ENCODE peak calls at places on chromosomes 11 and 22, in nine cellular contexts. One of them, this sample, is unnamed.
A peak's percentile ranks its signal among the peaks of the same experiment; 100 is the strongest.

GRCh38 chr11:33391893-33392251 is 134.7 kb downstream of the HIPK3 start:
- DNase-seq in K562: no peak
- DNase-seq in transverse colon: no peak
- DNase-seq in HCT116: no peak
- DNase-seq in breast epithelium: no peak
- DNase-seq in suprapubic skin: no peak
- DNase-seq in stomach: no peak
- DNase-seq in prostate gland: no peak
- DNase-seq in sigmoid colon: no peak
- DNase-seq in this sample: no peak

GRCh38 chr11:75625970-75626691 is 42.7 kb downstream of the MAP6 start:
- DNase-seq in K562: no peak
- DNase-seq in transverse colon: no peak
- DNase-seq in HCT116: no peak
- DNase-seq in breast epithelium: no peak
- DNase-seq in suprapubic skin: no peak
- DNase-seq in stomach: no peak
- DNase-seq in prostate gland: no peak
- DNase-seq in sigmoid colon: no peak
- DNase-seq in this sample: no peak

GRCh38 chr11:113773092-113773415 is 438 bp downstream of the ZW10 start:
- DNase-seq in K562: peak; percentile 40
- DNase-seq in transverse colon: peak; percentile 29
- DNase-seq in HCT116: no peak
- DNase-seq in breast epithelium: no peak
- DNase-seq in suprapubic skin: no peak
- DNase-seq in stomach: peak; percentile 29
- DNase-seq in prostate gland: peak; percentile 35
- DNase-seq in sigmoid colon: peak; percentile 72
- DNase-seq in this sample: peak; percentile 11

GRCh38 chr22:22588485-22589164 is 29.6 kb upstream of the PRAME start:
- DNase-seq in K562: no peak
- DNase-seq in transverse colon: no peak
- DNase-seq in HCT116: no peak
- DNase-seq in breast epithelium: no peak
- DNase-seq in suprapubic skin: no peak
- DNase-seq in stomach: no peak
- DNase-seq in prostate gland: no peak
- DNase-seq in sigmoid colon: no peak
- DNase-seq in this sample: no peak

GRCh38 chr22:43848366-43849171 is 13.7 kb downstream of the SULT4A1 start:
- DNase-seq in K562: no peak
- DNase-seq in transverse colon: no peak
- DNase-seq in HCT116: peak; percentile 4
- DNase-seq in breast epithelium: peak; percentile 48
- DNase-seq in suprapubic skin: peak; percentile 40
- DNase-seq in stomach: no peak
- DNase-seq in prostate gland: no peak
- DNase-seq in sigmoid colon: peak; percentile 43
- DNase-seq in this sample: no peak

GRCh38 chr22:32164084-32164894 is 5.2 kb upstream of the C22orf42 start:
- DNase-seq in K562: no peak
- DNase-seq in transverse colon: no peak
- DNase-seq in HCT116: no peak
- DNase-seq in breast epithelium: no peak
- DNase-seq in suprapubic skin: no peak
- DNase-seq in stomach: no peak
- DNase-seq in prostate gland: no peak
- DNase-seq in sigmoid colon: no peak
- DNase-seq in this sample: peak; percentile 44

GRCh38 chr22:37435970-37436603 is 8.8 kb upstream of the ELFN2 start:
- DNase-seq in K562: no peak
- DNase-seq in transverse colon: no peak
- DNase-seq in HCT116: no peak
- DNase-seq in breast epithelium: no peak
- DNase-seq in suprapubic skin: no peak
- DNase-seq in stomach: no peak
- DNase-seq in prostate gland: no peak
- DNase-seq in sigmoid colon: no peak
- DNase-seq in this sample: no peak

GRCh38 chr11:3916962-3917361 is 61.5 kb downstream of the STIM1 start:
- DNase-seq in K562: no peak
- DNase-seq in transverse colon: peak; percentile 39
- DNase-seq in HCT116: no peak
- DNase-seq in breast epithelium: no peak
- DNase-seq in suprapubic skin: no peak
- DNase-seq in stomach: no peak
- DNase-seq in prostate gland: no peak
- DNase-seq in sigmoid colon: no peak
- DNase-seq in this sample: no peak

GRCh38 chr11:4704790-4705334 is 278 bp downstream of the MMP26 start:
- DNase-seq in K562: no peak
- DNase-seq in transverse colon: no peak
- DNase-seq in HCT116: no peak
- DNase-seq in breast epithelium: no peak
- DNase-seq in suprapubic skin: no peak
- DNase-seq in stomach: no peak
- DNase-seq in prostate gland: no peak
- DNase-seq in sigmoid colon: no peak
- DNase-seq in this sample: no peak

GRCh38 chr11:119085523-119085878 is 820 bp downstream of the HMBS start:
- DNase-seq in K562: peak; percentile 83
- DNase-seq in transverse colon: peak; percentile 35
- DNase-seq in HCT116: no peak
- DNase-seq in breast epithelium: no peak
- DNase-seq in suprapubic skin: no peak
- DNase-seq in stomach: no peak
- DNase-seq in prostate gland: no peak
- DNase-seq in sigmoid colon: no peak
- DNase-seq in this sample: no peak

GRCh38 chr22:24894220-24894975 is 52.1 kb downstream of the LHFPL7 start:
- DNase-seq in K562: peak; percentile 25
- DNase-seq in transverse colon: peak; percentile 87
- DNase-seq in HCT116: peak; percentile 89
- DNase-seq in breast epithelium: peak; percentile 89
- DNase-seq in suprapubic skin: no peak
- DNase-seq in stomach: peak; percentile 95
- DNase-seq in prostate gland: peak; percentile 96
- DNase-seq in sigmoid colon: peak; percentile 93
- DNase-seq in this sample: peak; percentile 69

GRCh38 chr11:65524010-65524746 is 705 bp upstream of the SCYL1 start:
- DNase-seq in K562: no peak
- DNase-seq in transverse colon: peak; percentile 46
- DNase-seq in HCT116: no peak
- DNase-seq in breast epithelium: no peak
- DNase-seq in suprapubic skin: no peak
- DNase-seq in stomach: no peak
- DNase-seq in prostate gland: no peak
- DNase-seq in sigmoid colon: peak; percentile 86
- DNase-seq in this sample: no peak

GRCh38 chr22:28973352-28973751 is 88.3 kb downstream of the C22orf31 start:
- DNase-seq in K562: no peak
- DNase-seq in transverse colon: no peak
- DNase-seq in HCT116: no peak
- DNase-seq in breast epithelium: no peak
- DNase-seq in suprapubic skin: no peak
- DNase-seq in stomach: no peak
- DNase-seq in prostate gland: no peak
- DNase-seq in sigmoid colon: no peak
- DNase-seq in this sample: no peak
- H3K4me3 ChIP-seq in K562: no peak overlapping the region
- H3K4me3 ChIP-seq in transverse colon: no peak overlapping the region
- H3K4me3 ChIP-seq in HCT116: no peak overlapping the region
- H3K4me3 ChIP-seq in breast epithelium: no peak overlapping the region
- H3K4me3 ChIP-seq in suprapubic skin: no peak overlapping the region
- H3K4me3 ChIP-seq in stomach: no peak overlapping the region
- H3K4me3 ChIP-seq in prostate gland: no peak overlapping the region
- H3K4me3 ChIP-seq in sigmoid colon: no peak overlapping the region
- H3K4me3 ChIP-seq in this sample: no peak overlapping the region

DNA sequence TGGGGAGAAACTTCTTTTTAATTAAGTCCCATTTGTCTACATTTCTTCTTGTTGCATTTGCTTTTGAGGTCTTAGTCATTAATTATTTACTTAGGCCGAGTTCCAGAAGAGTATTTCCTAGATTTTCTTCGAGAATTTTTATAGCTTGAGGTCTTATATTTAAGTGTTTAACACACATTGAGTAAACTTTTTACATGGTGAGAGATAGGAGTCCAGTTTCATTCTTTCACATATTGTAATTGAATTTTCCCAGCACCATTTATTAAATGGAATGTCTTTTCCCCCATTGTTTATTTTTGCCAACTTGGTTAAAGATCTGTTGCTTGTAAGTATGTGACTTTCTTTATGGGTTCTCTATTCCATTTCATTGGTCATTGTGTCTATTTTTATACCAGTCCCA is 1344.0 kb upstream of the RAG2 start:
- DNase-seq in K562: no peak
- DNase-seq in transverse colon: no peak
- DNase-seq in HCT116: no peak
- DNase-seq in breast epithelium: no peak
- DNase-seq in suprapubic skin: no peak
- DNase-seq in stomach: no peak
- DNase-seq in prostate gland: no peak
- DNase-seq in sigmoid colon: no peak
- DNase-seq in this sample: no peak
- TF ChIP-seq POLR2AphosphoS5 in K562: no peak
- TF ChIP-seq POLR2AphosphoS5 in transverse colon: no peak
- TF ChIP-seq POLR2AphosphoS5 in HCT116: no peak
- TF ChIP-seq POLR2AphosphoS5 in breast epithelium: no peak
- TF ChIP-seq POLR2AphosphoS5 in suprapubic skin: no peak
- TF ChIP-seq POLR2AphosphoS5 in stomach: no peak
- TF ChIP-seq POLR2AphosphoS5 in prostate gland: no peak
- TF ChIP-seq POLR2AphosphoS5 in sigmoid colon: no peak
- TF ChIP-seq POLR2AphosphoS5 in this sample: no peak

GRCh38 chr11:17413414-17414316 is 25.2 kb upstream of the KCNJ11 start:
- DNase-seq in K562: no peak
- DNase-seq in transverse colon: peak; percentile 72
- DNase-seq in HCT116: no peak
- DNase-seq in breast epithelium: peak; percentile 88
- DNase-seq in suprapubic skin: no peak
- DNase-seq in stomach: peak; percentile 97
- DNase-seq in prostate gland: peak; percentile 64
- DNase-seq in sigmoid colon: no peak
- DNase-seq in this sample: no peak
- H3K4me3 ChIP-seq in K562: no peak overlapping the region
- H3K4me3 ChIP-seq in transverse colon: no peak overlapping the region
- H3K4me3 ChIP-seq in HCT116: no peak overlapping the region
- H3K4me3 ChIP-seq in breast epithelium: no peak overlapping the region
- H3K4me3 ChIP-seq in suprapubic skin: no peak overlapping the region
- H3K4me3 ChIP-seq in stomach: no peak overlapping the region
- H3K4me3 ChIP-seq in prostate gland: no peak overlapping the region
- H3K4me3 ChIP-seq in sigmoid colon: no peak overlapping the region
- H3K4me3 ChIP-seq in this sample: no peak overlapping the region

GRCh38 chr22:19737846-19738663 is 14.7 kb downstream of the GP1BB start:
- DNase-seq in K562: no peak
- DNase-seq in transverse colon: no peak
- DNase-seq in HCT116: no peak
- DNase-seq in breast epithelium: no peak
- DNase-seq in suprapubic skin: no peak
- DNase-seq in stomach: no peak
- DNase-seq in prostate gland: no peak
- DNase-seq in sigmoid colon: no peak
- DNase-seq in this sample: no peak
- TF ChIP-seq POLR2AphosphoS5 in K562: no peak
- TF ChIP-seq POLR2AphosphoS5 in transverse colon: no peak
- TF ChIP-seq POLR2AphosphoS5 in HCT116: no peak
- TF ChIP-seq POLR2AphosphoS5 in breast epithelium: no peak
- TF ChIP-seq POLR2AphosphoS5 in suprapubic skin: no peak
- TF ChIP-seq POLR2AphosphoS5 in stomach: no peak
- TF ChIP-seq POLR2AphosphoS5 in prostate gland: no peak
- TF ChIP-seq POLR2AphosphoS5 in sigmoid colon: no peak
- TF ChIP-seq POLR2AphosphoS5 in this sample: no peak

DNA sequence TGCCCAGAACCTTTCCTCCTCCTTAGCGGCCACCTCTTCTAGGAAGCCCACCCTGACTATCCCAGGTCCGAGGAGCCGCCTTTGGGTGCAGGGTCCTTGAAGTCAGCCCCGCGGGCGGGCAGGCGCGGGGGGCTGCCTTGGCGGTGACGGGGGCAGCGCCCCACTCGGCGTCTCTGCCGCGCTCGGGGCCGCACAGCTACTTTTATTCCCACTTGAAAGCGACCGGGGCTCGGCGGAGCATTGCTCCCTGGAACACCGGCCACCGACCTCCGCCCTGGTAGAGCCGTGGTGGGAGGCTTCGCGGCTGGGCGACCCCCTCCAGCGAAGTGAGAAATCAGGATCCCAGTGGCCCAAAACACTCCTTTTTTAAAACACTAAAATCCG is 823 bp upstream of the MAPK11 start:
- DNase-seq in K562: no peak
- DNase-seq in transverse colon: no peak
- DNase-seq in HCT116: no peak
- DNase-seq in breast epithelium: no peak
- DNase-seq in suprapubic skin: no peak
- DNase-seq in stomach: no peak
- DNase-seq in prostate gland: no peak
- DNase-seq in sigmoid colon: no peak
- DNase-seq in this sample: no peak
- H3K4me3 ChIP-seq in K562: peak overlapping the region; percentile 49
- H3K4me3 ChIP-seq in transverse colon: peak overlapping the region; percentile 33
- H3K4me3 ChIP-seq in HCT116: peak overlapping the region; percentile 65
- H3K4me3 ChIP-seq in breast epithelium: peak overlapping the region; percentile 60
- H3K4me3 ChIP-seq in suprapubic skin: peak overlapping the region; percentile 63
- H3K4me3 ChIP-seq in stomach: peak overlapping the region; percentile 58
- H3K4me3 ChIP-seq in prostate gland: peak overlapping the region; percentile 53
- H3K4me3 ChIP-seq in sigmoid colon: peak overlapping the region; percentile 49
- H3K4me3 ChIP-seq in this sample: no peak overlapping the region

DNA sequence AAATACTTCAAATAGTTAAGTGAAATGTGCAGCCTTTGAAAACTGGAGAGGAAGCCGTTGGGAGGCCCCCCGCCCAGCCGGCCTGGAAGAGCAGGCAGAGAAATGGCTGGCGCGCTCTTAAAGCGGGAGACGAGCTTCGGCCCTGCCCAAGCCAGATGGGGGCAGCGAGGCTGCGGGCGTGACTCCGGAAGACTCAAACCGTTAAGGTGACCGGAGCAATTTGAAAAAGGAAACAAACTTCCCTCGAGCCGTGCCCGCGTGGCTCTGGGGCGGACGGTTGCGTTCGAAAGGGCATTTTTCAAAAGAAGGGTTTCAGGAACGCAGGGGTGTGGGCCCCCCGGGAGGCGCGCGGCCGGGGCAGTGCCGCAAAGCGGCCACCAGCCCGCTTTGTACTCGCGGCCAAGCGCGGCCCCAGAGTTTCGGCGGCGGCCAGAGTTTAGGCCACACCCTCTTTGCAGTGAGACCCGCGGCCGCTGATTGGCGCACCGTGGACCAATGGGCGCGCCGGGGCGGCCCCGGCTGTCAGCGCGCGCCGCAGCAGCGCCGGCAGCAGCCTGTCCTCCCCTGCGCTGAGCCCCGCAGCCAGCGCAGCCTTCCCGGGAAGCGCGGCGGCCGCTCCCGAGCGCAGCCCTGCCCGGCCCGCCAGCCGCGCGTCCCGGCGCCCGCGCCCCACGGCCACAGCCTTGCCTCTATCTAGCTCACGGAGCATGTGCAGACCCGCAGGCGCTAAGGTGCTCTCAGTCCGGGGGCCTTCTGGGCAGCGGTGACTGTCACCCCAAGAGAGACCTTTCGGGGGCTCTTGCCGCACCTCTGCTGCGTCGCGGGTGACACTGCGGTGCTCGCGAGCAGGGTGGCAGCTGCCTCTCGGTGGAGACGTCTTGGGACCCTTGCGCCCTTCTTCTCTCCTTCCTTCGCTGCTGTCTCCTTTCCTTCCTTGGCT is at the start of gene NAV2:
- DNase-seq in K562: peak; percentile 95
- DNase-seq in transverse colon: peak; percentile 91
- DNase-seq in HCT116: peak; percentile 66
- DNase-seq in breast epithelium: peak; percentile 88
- DNase-seq in suprapubic skin: peak; percentile 97
- DNase-seq in stomach: peak; percentile 92
- DNase-seq in prostate gland: peak; percentile 91
- DNase-seq in sigmoid colon: peak; percentile 97
- DNase-seq in this sample: peak; percentile 41
- TF ChIP-seq POLR2AphosphoS5 in K562: peak; percentile 46
- TF ChIP-seq POLR2AphosphoS5 in transverse colon: peak; percentile 86
- TF ChIP-seq POLR2AphosphoS5 in HCT116: peak; percentile 90
- TF ChIP-seq POLR2AphosphoS5 in breast epithelium: peak; percentile 76
- TF ChIP-seq POLR2AphosphoS5 in suprapubic skin: peak; percentile 48
- TF ChIP-seq POLR2AphosphoS5 in stomach: peak; percentile 64
- TF ChIP-seq POLR2AphosphoS5 in prostate gland: peak; percentile 81
- TF ChIP-seq POLR2AphosphoS5 in sigmoid colon: peak; percentile 94
- TF ChIP-seq POLR2AphosphoS5 in this sample: no peak

This sample was measured in HL-60.